ENCODE peak calls at places on chromosomes 6 and 20, in eight cellular contexts. U, E, R, I, G, L, J and Q are unnamed samples.

GRCh38 chr6:30931272-30931671 is 698 bp downstream of the SFTA2 start:
- DNase-seq in J (no peak), L (no peak), R (no peak), E (no peak), U (no peak), G (no peak), I (no peak), Q (no peak)

GRCh38 chr6:122033564-122034181 is 365.8 kb upstream of the HSF2 start:
- DNase-seq in G (no peak), E (no peak), L (peak), R (peak), J (no peak), U (peak), I (peak), Q (no peak)

GRCh38 chr6:136487746-136488145 is 62.5 kb downstream of the MAP7 start:
- DNase-seq in J (no peak), U (no peak), L (no peak), G (no peak), I (no peak), R (no peak), E (no peak), Q (no peak)

GRCh38 chr20:50467618-50468373 is 42.4 kb upstream of the PTPN1 start:
- DNase-seq in G (peak), E (peak), U (peak), R (no peak), I (peak), L (peak), J (peak), Q (no peak)

GRCh38 chr6:102942206-102942605 is 1548.7 kb downstream of the GRIK2 start:
- DNase-seq in I (no peak), R (no peak), E (no peak), G (no peak), J (no peak), L (no peak), U (no peak), Q (no peak)

GRCh38 chr20:1381753-1382591 is 10.9 kb downstream of the FKBP1A start:
- DNase-seq in G (no peak), L (no peak), R (no peak), I (no peak), U (no peak), E (no peak), J (no peak), Q (no peak)

GRCh38 chr20:62132421-62132820 is 10.1 kb downstream of the LSM14B start:
- DNase-seq in E (no peak), G (no peak), L (no peak), U (no peak), I (no peak), R (no peak), J (no peak), Q (no peak)

GRCh38 chr6:146546440-146546839 is 2.8 kb downstream of the RAB32 start:
- DNase-seq in L (peak), J (peak), R (peak), U (no peak), E (no peak), G (no peak), I (peak), Q (peak)

GRCh38 chr6:148771896-148772554 is 25.2 kb downstream of the UST start:
- DNase-seq in R (no peak), I (no peak), U (no peak), J (no peak), L (no peak), G (no peak), E (no peak), Q (no peak)

GRCh38 chr20:59147197-59147596 is 16.4 kb upstream of the ZNF831 start:
- DNase-seq in E (no peak), L (no peak), R (no peak), I (no peak), U (no peak), J (no peak), G (no peak), Q (no peak)

GRCh38 chr20:51447097-51447764 is 95.3 kb downstream of the NFATC2 start:
- DNase-seq in J (peak), U (no peak), I (peak), E (peak), R (peak), L (peak), G (no peak), Q (no peak)

GRCh38 chr20:50450961-50451752 is 59.0 kb upstream of the PTPN1 start:
- DNase-seq in R (peak), J (no peak), E (no peak), L (no peak), I (peak), U (peak), G (no peak), Q (no peak)

GRCh38 chr6:140921366-140922226 is 1211.1 kb upstream of the GJE1 start:
- DNase-seq in R (peak), L (peak), I (peak), U (peak), E (no peak), G (no peak), J (peak), Q (peak)

GRCh38 chr6:63460971-63461370 is 111.3 kb upstream of the LOC128125822 start:
- DNase-seq in I (no peak), J (no peak), L (no peak), U (no peak), E (no peak), G (no peak), R (no peak), Q (no peak)

GRCh38 chr6:165184192-165184979 is 125.0 kb downstream of the C6orf118 start:
- DNase-seq in G (peak), I (no peak), R (peak), J (no peak), E (no peak), L (no peak), U (no peak), Q (no peak)

GRCh38 chr20:10573273-10573950 is 100.4 kb downstream of the JAG1 start:
- DNase-seq in U (no peak), G (no peak), E (no peak), J (no peak), I (no peak), L (peak), R (no peak), Q (peak)

GRCh38 chr6:148883270-148883669 is 136.4 kb downstream of the UST start:
- DNase-seq in R (no peak), J (no peak), L (no peak), E (no peak), I (no peak), G (no peak), U (no peak), Q (no peak)

GRCh38 chr6:31722173-31722572 is 627 bp upstream of the LY6G6C start:
- DNase-seq in G (no peak), E (no peak), I (no peak), L (no peak), U (no peak), J (no peak), R (no peak), Q (no peak)

GRCh38 chr6:127457444-127458064 is 1.6 kb downstream of the KIAA0408 start:
- DNase-seq in G (no peak), E (no peak), R (no peak), U (no peak), J (no peak), I (peak), L (peak), Q (no peak)

GRCh38 chr20:58075980-58076749 is 152.3 kb downstream of the ANKRD60 start:
- DNase-seq in G (no peak), L (no peak), R (no peak), E (peak), I (no peak), J (no peak), U (peak), Q (no peak)

GRCh38 chr6:164303092-164304007 is 888.8 kb downstream of the QKI start:
- DNase-seq in G (no peak), J (no peak), I (peak), E (no peak), U (no peak), R (no peak), L (no peak), Q (no peak)

GRCh38 chr20:8375898-8376297 is 243.8 kb downstream of the PLCB1 start:
- DNase-seq in L (no peak), I (no peak), E (no peak), G (no peak), R (no peak), U (no peak), J (no peak), Q (no peak)

GRCh38 chr6:30681696-30682180 is 4.7 kb downstream of the PPP1R18 start:
- DNase-seq in J (no peak), R (no peak), L (no peak), E (no peak), U (no peak), G (no peak), I (no peak), Q (no peak)

GRCh38 chr6:134689177-134689576 is 260.7 kb downstream of the ALDH8A1 start:
- DNase-seq in E (no peak), R (no peak), U (no peak), J (no peak), L (no peak), I (no peak), G (peak), Q (no peak)
- H3K27ac ChIP-seq in E (no peak), R (no peak), U (peak), J (no peak), L (no peak), I (no peak), G (peak), Q (no peak)

DNA sequence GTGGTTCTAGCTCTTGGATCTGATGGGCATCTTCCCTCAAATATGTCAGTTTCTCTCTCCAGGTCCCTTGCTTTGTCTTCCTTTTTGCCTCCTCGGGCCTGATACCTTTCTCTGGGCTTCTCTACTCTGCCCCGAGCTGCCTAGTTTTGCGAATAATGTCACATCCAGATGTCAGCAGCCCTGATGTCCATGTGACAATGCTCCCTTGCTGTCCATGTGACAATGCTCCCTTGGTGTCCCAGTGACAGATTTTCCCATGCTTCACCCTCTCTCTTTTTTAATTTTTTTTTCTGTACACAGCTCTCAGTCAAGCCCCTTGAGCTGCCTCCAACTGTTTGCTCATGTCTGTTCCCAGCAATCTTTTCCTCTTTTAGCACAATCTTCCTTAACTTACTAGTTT is 6.4 kb downstream of the TRAF3IP2 start:
- DNase-seq in R (no peak), L (no peak), E (no peak), U (no peak), G (no peak), J (no peak), I (no peak), Q (no peak)
- H3K27ac ChIP-seq in R (no peak), L (no peak), E (no peak), U (no peak), G (peak), J (no peak), I (no peak), Q (peak)

GRCh38 chr6:156423829-156424228 is 353.3 kb upstream of the ARID1B start:
- DNase-seq in I (peak), R (no peak), U (no peak), J (no peak), G (no peak), L (no peak), E (no peak), Q (no peak)
- H3K27ac ChIP-seq in I (no peak), R (no peak), U (no peak), J (no peak), G (no peak), L (no peak), E (no peak), Q (no peak)

GRCh38 chr6:6893701-6894100 is 214.1 kb upstream of the RREB1 start:
- DNase-seq in L (peak), R (no peak), E (no peak), J (no peak), U (no peak), I (no peak), G (no peak), Q (peak)
- H3K27ac ChIP-seq in L (peak), R (no peak), E (no peak), J (no peak), U (no peak), I (no peak), G (no peak), Q (peak)

GRCh38 chr6:157170535-157170934 is 152.8 kb downstream of the TMEM242 start:
- DNase-seq in I (no peak), R (no peak), U (no peak), L (no peak), E (no peak), J (no peak), G (no peak), Q (no peak)
- H3K27ac ChIP-seq in I (no peak), R (no peak), U (no peak), L (no peak), E (no peak), J (no peak), G (no peak), Q (no peak)

DNA sequence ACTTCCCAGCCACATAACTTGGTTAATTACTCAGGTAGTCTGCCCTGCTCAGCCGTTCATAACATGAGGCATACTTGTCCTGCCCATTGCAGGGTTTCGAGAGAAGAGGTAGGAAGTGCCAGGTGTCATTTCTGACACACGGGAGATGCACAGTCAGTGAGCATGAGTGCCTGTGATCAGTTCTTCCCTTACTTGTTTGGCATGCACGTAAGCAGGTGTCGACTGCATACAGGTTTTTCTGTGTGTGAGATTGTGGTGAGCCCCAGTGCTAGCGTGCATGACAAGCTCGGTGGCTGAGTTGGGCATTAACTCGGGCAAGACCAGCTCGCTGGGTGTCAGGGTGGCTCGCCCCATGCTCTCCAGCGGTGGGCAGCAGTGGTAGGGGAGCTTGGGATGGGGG is 51.2 kb upstream of the SLC22A1 start:
- DNase-seq in I (no peak), J (no peak), R (no peak), G (no peak), L (no peak), E (no peak), U (peak), Q (no peak)
- H3K27ac ChIP-seq in I (no peak), J (no peak), R (no peak), G (no peak), L (no peak), E (no peak), U (no peak), Q (no peak)